ENCODE peak calls at places on chromosomes 1 and 21, in four cellular contexts. X is activated CD4-positive, alpha-beta T cell treated with anti-CD3 and anti-CD28 coated beads, Interleukin-2, amount 50 U/mL, for 1 hour; P is activated gamma-delta T cell treated with Interleukin-2 at 50 U/mL for 16 hours; B is GM10248. Y is an unnamed sample.

GRCh38 chr21:8990326-8991087 is 1530.9 kb upstream of the TPTE start:
- DNase-seq in X (no peak), B (no peak), P (no peak), Y (no peak)

GRCh38 chr1:182957902-182958395 is 5.0 kb upstream of the SHCBP1L start:
- DNase-seq in B (no peak), P (no peak), X (no peak), Y (no peak)

GRCh38 chr1:75668813-75669212 is 55.7 kb upstream of the ACADM start:
- DNase-seq in B (no peak), P (no peak), X (no peak), Y (no peak)

GRCh38 chr1:2972011-2972878 is 49.0 kb upstream of the ACTRT2 start:
- DNase-seq in P (no peak), B (no peak), X (no peak), Y (peak; percentile 27)

GRCh38 chr1:240973875-240974274 is 361.9 kb upstream of the GREM2 start:
- DNase-seq in X (no peak), P (no peak), B (no peak), Y (no peak)

GRCh38 chr1:44072204-44072603 is 40.9 kb upstream of the SLC6A9 start:
- DNase-seq in B (no peak), P (no peak), X (no peak), Y (no peak)

GRCh38 chr1:113530021-113530420 is 139.7 kb downstream of the MAGI3 start:
- DNase-seq in X (no peak), B (no peak), P (no peak), Y (no peak)

GRCh38 chr1:181483084-181483559 is at the start of gene CACNA1E:
- DNase-seq in B (no peak), X (no peak), P (no peak), Y (no peak)

GRCh38 chr21:26199471-26199870 is 28.9 kb upstream of the APP start:
- DNase-seq in B (no peak), X (no peak), P (no peak), Y (no peak)